ENCODE peak calls at places on chromosomes 5 and 9, in six cellular contexts. M is activated effector memory CD4-positive, alpha-beta T cell treated with anti-CD3 and anti-CD28 coated beads, Interleukin-2, amount 50 U/mL, for 16 hours; S is Calu3; A is uterus; W is neural progenitor cell; F is naive thymus-derived CD4-positive, alpha-beta T cell. O is an unnamed sample.

GRCh38 chr9:71119746-71120145 is 1.7 kb downstream of the TRPM3 start:
- DNase-seq in F (no peak), W (peak; percentile 83), M (no peak), S (no peak), A (no peak), O (no peak)

GRCh38 chr5:24444439-24444838 is 200.3 kb downstream of the CDH10 start:
- DNase-seq in M (no peak), S (no peak), A (no peak), W (no peak), F (no peak), O (no peak)

GRCh38 chr5:143205879-143206193 is 197.7 kb downstream of the NR3C1 start:
- DNase-seq in M (no peak), S (no peak), W (no peak), F (no peak), A (no peak), O (no peak)

GRCh38 chr5:81787843-81788242 is 36.9 kb upstream of the SSBP2 start:
- DNase-seq in W (peak; percentile 23), A (peak; percentile 91), S (no peak), M (no peak), F (no peak), O (peak; percentile 8)

GRCh38 chr5:132746592-132747063 is 598 bp upstream of the CCNI2 start:
- DNase-seq in W (peak; percentile 70), M (no peak), A (no peak), S (peak; percentile 65), F (no peak), O (peak; percentile 50)

GRCh38 chr9:131101207-131101964 is 5.1 kb downstream of the AIF1L start:
- DNase-seq in A (no peak), M (no peak), F (no peak), S (no peak), W (no peak), O (no peak)

GRCh38 chr9:13719410-13719809 is 439.9 kb upstream of the MPDZ start:
- DNase-seq in F (no peak), M (no peak), W (no peak), S (no peak), A (no peak), O (no peak)

GRCh38 chr9:105329729-105330082 is 85.3 kb downstream of the SLC44A1 start:
- DNase-seq in W (no peak), A (no peak), F (no peak), M (no peak), S (no peak), O (no peak)

GRCh38 chr9:93579711-93580516 is 3.5 kb downstream of the PHF2 start:
- DNase-seq in A (no peak), W (no peak), S (no peak), F (no peak), M (peak; percentile 59), O (no peak)